ENCODE peak calls at places on chromosomes 7 and 10, in eight cellular contexts. T is heart right ventricle; U is upper lobe of right lung; Z is HEK293T; J is CD8-positive, alpha-beta T cell; L is glutamatergic neuron; M is KBM-7; B is A549. K is an unnamed sample.

GRCh38 chr10:11448190-11448544 is 163.3 kb downstream of the USP6NL start:
- DNase-seq in T (no peak), U (no peak), Z (no peak), J (no peak), L (no peak), M (no peak), B (no peak), K (no peak)

GRCh38 chr7:133150760-133151159 is 68.9 kb upstream of the CHCHD3 start:
- DNase-seq in T (no peak), U (no peak), Z (no peak), J (no peak), L (no peak), M (no peak), B (no peak), K (no peak)

GRCh38 chr7:156903232-156903909 is 10.4 kb upstream of the LMBR1 start:
- DNase-seq in T (peak), U (no peak), Z (no peak), J (peak), L (no peak), M (peak), B (peak), K (no peak)

GRCh38 chr7:75842836-75843446 is 29.3 kb upstream of the CCL24 start:
- DNase-seq in T (peak), U (no peak), Z (no peak), J (no peak), L (no peak), M (peak), B (peak), K (peak)

GRCh38 chr10:114403545-114404161 is 649 bp downstream of the AFAP1L2 start:
- DNase-seq in T (no peak), U (no peak), Z (peak), J (no peak), L (peak), M (no peak), B (peak), K (no peak)

GRCh38 chr7:28298870-28299484 is 113.3 kb upstream of the CREB5 start:
- DNase-seq in T (peak), U (no peak), Z (peak), J (no peak), L (peak), M (peak), B (peak), K (no peak)

GRCh38 chr10:45444976-45445898 is 71.2 kb downstream of the ALOX5 start:
- DNase-seq in T (no peak), U (no peak), Z (no peak), J (no peak), L (peak), M (no peak), B (no peak), K (no peak)

GRCh38 chr7:55593515-55594318 is 21.4 kb upstream of the VOPP1 start:
- DNase-seq in T (peak), U (peak), Z (peak), J (peak), L (peak), M (peak), B (peak), K (peak)

GRCh38 chr10:86538547-86538946 is 17.0 kb upstream of the WAPL start:
- DNase-seq in T (peak), U (no peak), Z (no peak), J (no peak), L (no peak), M (no peak), B (no peak), K (no peak)

GRCh38 chr10:7100004-7100697 is 310.7 kb downstream of the SFMBT2 start:
- DNase-seq in T (no peak), U (no peak), Z (no peak), J (no peak), L (no peak), M (no peak), B (no peak), K (no peak)

GRCh38 chr10:23095404-23095965 is at the start of gene MSRB2:
- DNase-seq in T (peak), U (peak), Z (peak), J (peak), L (peak), M (peak), B (peak), K (peak)

GRCh38 chr7:101558742-101559325 is 70.3 kb downstream of the MYL10 start:
- DNase-seq in T (no peak), U (no peak), Z (no peak), J (no peak), L (no peak), M (no peak), B (no peak), K (peak)

GRCh38 chr10:47259521-47259920 is 40.5 kb upstream of the GDF10 start:
- DNase-seq in T (no peak), U (no peak), Z (no peak), J (no peak), L (no peak), M (no peak), B (no peak), K (no peak)

GRCh38 chr7:116653204-116653603 is 18.8 kb upstream of the MET start:
- DNase-seq in T (no peak), U (no peak), Z (no peak), J (no peak), L (no peak), M (peak), B (peak), K (peak)

GRCh38 chr7:55308186-55308929 is 56.8 kb upstream of the LANCL2 start:
- DNase-seq in T (peak), U (no peak), Z (no peak), J (no peak), L (no peak), M (no peak), B (no peak), K (no peak)

GRCh38 chr7:155444746-155445145 is 13.2 kb upstream of the EN2 start:
- DNase-seq in T (no peak), U (no peak), Z (no peak), J (no peak), L (no peak), M (no peak), B (no peak), K (no peak)

GRCh38 chr7:120858299-120858636 is 324 bp upstream of the TSPAN12 start:
- DNase-seq in T (no peak), U (no peak), Z (no peak), J (no peak), L (no peak), M (no peak), B (no peak), K (no peak)

GRCh38 chr10:104209575-104210198 is 22.5 kb downstream of the CFAP43 start:
- DNase-seq in T (peak), U (no peak), Z (peak), J (no peak), L (peak), M (peak), B (peak), K (peak)

GRCh38 chr7:140262242-140262903 is 85.6 kb upstream of the KDM7A start:
- DNase-seq in T (no peak), U (no peak), Z (no peak), J (no peak), L (no peak), M (no peak), B (no peak), K (no peak)

GRCh38 chr7:156102267-156102666 is 290.0 kb upstream of the SHH start:
- DNase-seq in T (no peak), U (no peak), Z (no peak), J (no peak), L (no peak), M (no peak), B (no peak), K (no peak)

GRCh38 chr10:114163062-114163861 is 10.7 kb downstream of the CCDC186 start:
- DNase-seq in T (no peak), U (no peak), Z (no peak), J (no peak), L (no peak), M (no peak), B (no peak), K (no peak)

GRCh38 chr10:35304649-35305048 is 31.7 kb upstream of the CCNY start:
- DNase-seq in T (no peak), U (no peak), Z (no peak), J (no peak), L (no peak), M (no peak), B (no peak), K (no peak)

GRCh38 chr7:1169409-1170368 is 9.7 kb upstream of the ZFAND2A start:
- DNase-seq in T (peak), U (peak), Z (no peak), J (peak), L (peak), M (peak), B (peak), K (peak)

GRCh38 chr7:18064242-18064838 is 36.7 kb upstream of the PRPS1L1 start:
- DNase-seq in T (no peak), U (no peak), Z (peak), J (no peak), L (peak), M (peak), B (peak), K (no peak)

GRCh38 chr7:51141451-51141971 is 175.1 kb downstream of the COBL start:
- DNase-seq in T (no peak), U (no peak), Z (peak), J (no peak), L (no peak), M (peak), B (peak), K (peak)

GRCh38 chr7:98418271-98418635 is 17.4 kb upstream of the BAIAP2L1 start:
- DNase-seq in T (no peak), U (no peak), Z (no peak), J (no peak), L (no peak), M (no peak), B (peak), K (no peak)

GRCh38 chr10:77380723-77381122 is 256.9 kb downstream of the KCNMA1 start:
- DNase-seq in T (no peak), U (no peak), Z (no peak), J (no peak), L (no peak), M (no peak), B (no peak), K (no peak)

GRCh38 chr10:16381083-16381482 is 55.7 kb upstream of the PTER start:
- DNase-seq in T (no peak), U (no peak), Z (no peak), J (no peak), L (no peak), M (no peak), B (peak), K (no peak)

GRCh38 chr10:132169766-132170560 is 16.8 kb upstream of the DPYSL4 start:
- DNase-seq in T (no peak), U (peak), Z (no peak), J (no peak), L (peak), M (no peak), B (no peak), K (no peak)

GRCh38 chr7:137953692-137954470 is 48.0 kb downstream of the CREB3L2 start:
- DNase-seq in T (no peak), U (no peak), Z (peak), J (no peak), L (no peak), M (no peak), B (peak), K (no peak)